ENCODE peak calls at places on chromosomes 13 and 19, in six cellular contexts. One of them, this sample, is unnamed.

GRCh38 chr13:113647351-113648217 is 10.4 kb downstream of the ATP4B start:
- DNase-seq in cardiac muscle cell: no peak
- DNase-seq in astrocyte of the spinal cord: peak; percentile 24
- DNase-seq in testis: peak; percentile 94
- DNase-seq in OCI-LY7: no peak
- DNase-seq in neural crest cell: no peak
- DNase-seq in this sample: peak; percentile 30

GRCh38 chr13:26895081-26895807 is 134.7 kb upstream of the GPR12 start:
- DNase-seq in cardiac muscle cell: no peak
- DNase-seq in astrocyte of the spinal cord: no peak
- DNase-seq in testis: no peak
- DNase-seq in OCI-LY7: no peak
- DNase-seq in neural crest cell: no peak
- DNase-seq in this sample: no peak

GRCh38 chr19:23946569-23946968 is 31.9 kb downstream of the ZNF726 start:
- DNase-seq in cardiac muscle cell: no peak
- DNase-seq in astrocyte of the spinal cord: no peak
- DNase-seq in testis: no peak
- DNase-seq in OCI-LY7: no peak
- DNase-seq in neural crest cell: no peak
- DNase-seq in this sample: no peak

GRCh38 chr13:19927117-19927734 is 31.3 kb upstream of the ZMYM2 start:
- DNase-seq in cardiac muscle cell: no peak
- DNase-seq in astrocyte of the spinal cord: peak; percentile 42
- DNase-seq in testis: no peak
- DNase-seq in OCI-LY7: peak; percentile 57
- DNase-seq in neural crest cell: no peak
- DNase-seq in this sample: peak; percentile 1

GRCh38 chr13:70203661-70204229 is 95.5 kb upstream of the KLHL1 start:
- DNase-seq in cardiac muscle cell: no peak
- DNase-seq in astrocyte of the spinal cord: peak; percentile 3
- DNase-seq in testis: no peak
- DNase-seq in OCI-LY7: peak; percentile 59
- DNase-seq in neural crest cell: no peak
- DNase-seq in this sample: no peak

GRCh38 chr19:46616631-46617322 is 8.1 kb downstream of the PTGIR start:
- DNase-seq in cardiac muscle cell: peak; percentile 81
- DNase-seq in astrocyte of the spinal cord: peak; percentile 58
- DNase-seq in testis: peak; percentile 51
- DNase-seq in OCI-LY7: peak; percentile 65
- DNase-seq in neural crest cell: peak; percentile 45
- DNase-seq in this sample: peak; percentile 60

GRCh38 chr19:1000095-1000494 is at the start of gene GRIN3B:
- DNase-seq in cardiac muscle cell: peak; percentile 85
- DNase-seq in astrocyte of the spinal cord: peak; percentile 35
- DNase-seq in testis: peak; percentile 67
- DNase-seq in OCI-LY7: peak; percentile 57
- DNase-seq in neural crest cell: peak; percentile 54
- DNase-seq in this sample: peak; percentile 28

GRCh38 chr13:98142427-98143156 is at the start of gene FARP1:
- DNase-seq in cardiac muscle cell: peak; percentile 91
- DNase-seq in astrocyte of the spinal cord: peak; percentile 66
- DNase-seq in testis: peak; percentile 76
- DNase-seq in OCI-LY7: no peak
- DNase-seq in neural crest cell: peak; percentile 66
- DNase-seq in this sample: peak; percentile 41

GRCh38 chr19:8821748-8822241 is 10.3 kb downstream of the ZNF558 start:
- DNase-seq in cardiac muscle cell: no peak
- DNase-seq in astrocyte of the spinal cord: no peak
- DNase-seq in testis: no peak
- DNase-seq in OCI-LY7: no peak
- DNase-seq in neural crest cell: no peak
- DNase-seq in this sample: no peak

GRCh38 chr13:99354371-99354951 is 47.3 kb upstream of the GPR183 start:
- DNase-seq in cardiac muscle cell: no peak
- DNase-seq in astrocyte of the spinal cord: no peak
- DNase-seq in testis: no peak
- DNase-seq in OCI-LY7: no peak
- DNase-seq in neural crest cell: no peak
- DNase-seq in this sample: peak; percentile 28

GRCh38 chr13:52665325-52665724 is 12.7 kb downstream of the SUGT1 start:
- DNase-seq in cardiac muscle cell: peak; percentile 9
- DNase-seq in astrocyte of the spinal cord: peak; percentile 28
- DNase-seq in testis: no peak
- DNase-seq in OCI-LY7: peak; percentile 20
- DNase-seq in neural crest cell: no peak
- DNase-seq in this sample: peak; percentile 10
- TF ChIP-seq CTCF in cardiac muscle cell: peak; percentile 53
- TF ChIP-seq CTCF in astrocyte of the spinal cord: peak; percentile 46
- TF ChIP-seq CTCF in testis: peak; percentile 40
- TF ChIP-seq CTCF in OCI-LY7: peak; percentile 80
- TF ChIP-seq CTCF in neural crest cell: peak; percentile 68
- TF ChIP-seq CTCF in this sample: peak; percentile 73

DNA sequence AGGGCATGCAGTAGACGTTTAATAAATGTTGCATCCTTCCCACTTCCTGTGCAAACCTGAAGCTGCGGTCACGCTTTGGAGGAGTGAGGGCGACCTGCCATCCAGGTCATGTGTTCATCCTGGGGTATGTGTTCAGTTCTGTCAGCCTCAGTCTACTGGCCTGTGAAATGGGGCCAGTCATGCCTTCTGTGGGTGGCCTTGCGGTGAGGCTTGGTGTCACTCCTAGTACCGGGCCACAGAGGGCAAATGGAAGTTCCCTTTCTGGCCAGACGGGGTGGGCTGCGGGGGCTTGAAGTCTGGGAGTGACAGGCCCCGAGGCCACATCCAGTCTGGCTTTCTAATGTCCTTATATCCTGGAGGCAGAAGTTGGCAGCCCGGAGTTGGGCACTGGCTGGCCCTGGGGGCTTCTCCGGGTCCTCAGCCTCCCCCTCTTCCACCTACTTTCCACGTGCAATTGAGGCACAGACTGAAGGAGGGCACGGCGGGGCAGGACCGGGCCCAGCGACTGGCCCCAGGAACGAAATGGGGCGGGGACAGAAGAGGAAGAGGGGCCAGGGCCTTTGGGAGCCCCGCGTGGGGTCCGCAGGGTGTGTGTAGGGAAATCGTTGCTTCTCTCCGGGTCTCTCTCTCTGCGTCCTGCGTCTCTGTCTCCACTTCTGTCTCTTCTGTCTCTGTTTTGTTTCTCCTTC is 11.1 kb downstream of the PDE4A start:
- DNase-seq in cardiac muscle cell: no peak
- DNase-seq in astrocyte of the spinal cord: no peak
- DNase-seq in testis: no peak
- DNase-seq in OCI-LY7: no peak
- DNase-seq in neural crest cell: no peak
- DNase-seq in this sample: no peak
- TF ChIP-seq CTCF in cardiac muscle cell: no peak
- TF ChIP-seq CTCF in astrocyte of the spinal cord: no peak
- TF ChIP-seq CTCF in testis: no peak
- TF ChIP-seq CTCF in OCI-LY7: no peak
- TF ChIP-seq CTCF in neural crest cell: no peak
- TF ChIP-seq CTCF in this sample: peak; percentile 21

DNA sequence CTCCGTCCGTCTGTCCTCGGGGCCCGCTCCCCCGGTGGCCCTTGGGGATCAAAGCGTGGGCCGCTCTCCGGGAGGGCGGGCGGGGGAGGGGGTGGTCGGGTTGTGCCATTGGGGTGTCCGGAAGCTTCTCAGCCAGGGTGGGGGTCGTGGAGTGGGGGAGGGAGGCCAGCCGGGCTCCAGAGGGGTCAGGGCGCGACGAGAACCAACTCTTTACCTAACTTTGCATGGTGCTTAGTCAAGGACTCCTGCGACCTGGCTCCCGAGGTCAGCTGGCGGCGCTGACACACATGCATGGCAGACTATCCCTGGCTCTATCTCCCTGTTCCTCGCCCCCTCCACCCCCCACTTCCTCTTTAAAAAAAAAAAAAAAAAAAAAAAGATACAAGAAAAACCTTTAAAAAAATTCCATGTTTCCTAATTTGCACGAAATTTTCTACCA is 15.5 kb downstream of the SMIM24 start:
- DNase-seq in cardiac muscle cell: peak; percentile 28
- DNase-seq in astrocyte of the spinal cord: no peak
- DNase-seq in testis: no peak
- DNase-seq in OCI-LY7: no peak
- DNase-seq in neural crest cell: no peak
- DNase-seq in this sample: no peak
- TF ChIP-seq CTCF in cardiac muscle cell: no peak
- TF ChIP-seq CTCF in astrocyte of the spinal cord: no peak
- TF ChIP-seq CTCF in testis: no peak
- TF ChIP-seq CTCF in OCI-LY7: no peak
- TF ChIP-seq CTCF in neural crest cell: no peak
- TF ChIP-seq CTCF in this sample: no peak

GRCh38 chr19:37905936-37906867 is at the start of gene WDR87:
- DNase-seq in cardiac muscle cell: no peak
- DNase-seq in astrocyte of the spinal cord: peak; percentile 21
- DNase-seq in testis: no peak
- DNase-seq in OCI-LY7: peak; percentile 84
- DNase-seq in neural crest cell: peak; percentile 79
- DNase-seq in this sample: peak; percentile 12

GRCh38 chr19:37899453-37899852 is 6.9 kb downstream of the WDR87 start:
- DNase-seq in cardiac muscle cell: no peak
- DNase-seq in astrocyte of the spinal cord: no peak
- DNase-seq in testis: no peak
- DNase-seq in OCI-LY7: no peak
- DNase-seq in neural crest cell: no peak
- DNase-seq in this sample: no peak

GRCh38 chr19:37906868-37907734 is at the start of gene SIPA1L3:
- DNase-seq in cardiac muscle cell: peak; percentile 99
- DNase-seq in astrocyte of the spinal cord: peak; percentile 98
- DNase-seq in testis: peak; percentile 97
- DNase-seq in OCI-LY7: peak; percentile 98
- DNase-seq in neural crest cell: peak; percentile 93
- DNase-seq in this sample: peak; percentile 95

GRCh38 chr19:37903096-37903495 is 3.3 kb downstream of the WDR87 start:
- DNase-seq in cardiac muscle cell: peak; percentile 58
- DNase-seq in astrocyte of the spinal cord: no peak
- DNase-seq in testis: no peak
- DNase-seq in OCI-LY7: no peak
- DNase-seq in neural crest cell: no peak
- DNase-seq in this sample: no peak

GRCh38 chr19:37902668-37903067 is 3.7 kb downstream of the WDR87 start:
- DNase-seq in cardiac muscle cell: peak; percentile 95
- DNase-seq in astrocyte of the spinal cord: peak; percentile 76
- DNase-seq in testis: peak; percentile 91
- DNase-seq in OCI-LY7: peak; percentile 91
- DNase-seq in neural crest cell: peak; percentile 90
- DNase-seq in this sample: peak; percentile 44
- TF ChIP-seq CTCF in cardiac muscle cell: peak; percentile 80
- TF ChIP-seq CTCF in astrocyte of the spinal cord: peak; percentile 79
- TF ChIP-seq CTCF in testis: peak; percentile 77
- TF ChIP-seq CTCF in OCI-LY7: peak; percentile 95
- TF ChIP-seq CTCF in neural crest cell: peak; percentile 94
- TF ChIP-seq CTCF in this sample: peak; percentile 97

DNA sequence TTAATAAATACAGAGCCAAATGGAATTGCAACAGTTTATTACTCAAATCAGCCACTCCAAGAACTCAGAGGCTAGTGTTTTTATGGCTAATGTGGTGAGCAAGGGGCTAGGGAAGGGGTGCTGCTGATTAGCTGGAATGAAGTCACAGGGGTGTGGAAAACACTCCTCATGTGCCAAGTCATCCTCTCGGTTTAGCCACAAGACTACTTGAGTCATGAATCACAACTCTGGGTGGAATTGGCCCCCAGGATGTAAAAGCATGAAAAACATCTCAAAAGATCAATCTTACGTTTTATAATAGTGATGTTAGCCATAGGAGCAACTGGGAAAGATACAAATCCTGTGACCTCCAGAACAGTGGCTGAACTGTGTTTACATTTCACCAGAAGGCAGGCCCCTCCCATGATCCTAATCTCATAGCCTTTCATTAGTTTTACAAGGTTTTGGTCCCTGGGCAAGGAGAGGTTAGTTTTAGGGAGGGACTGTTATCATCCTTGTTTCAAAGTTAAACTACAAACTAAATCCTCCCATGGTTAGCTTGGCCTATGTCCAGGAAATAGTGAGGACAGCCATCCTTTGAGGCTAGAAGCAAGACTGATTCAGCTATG is 2020.1 kb upstream of the PCDH20 start:
- DNase-seq in cardiac muscle cell: no peak
- DNase-seq in astrocyte of the spinal cord: peak; percentile 99
- DNase-seq in testis: peak; percentile 40
- DNase-seq in OCI-LY7: no peak
- DNase-seq in neural crest cell: no peak
- DNase-seq in this sample: peak; percentile 83
- TF ChIP-seq CTCF in cardiac muscle cell: no peak
- TF ChIP-seq CTCF in astrocyte of the spinal cord: no peak
- TF ChIP-seq CTCF in testis: no peak
- TF ChIP-seq CTCF in OCI-LY7: no peak
- TF ChIP-seq CTCF in neural crest cell: no peak
- TF ChIP-seq CTCF in this sample: no peak

DNA sequence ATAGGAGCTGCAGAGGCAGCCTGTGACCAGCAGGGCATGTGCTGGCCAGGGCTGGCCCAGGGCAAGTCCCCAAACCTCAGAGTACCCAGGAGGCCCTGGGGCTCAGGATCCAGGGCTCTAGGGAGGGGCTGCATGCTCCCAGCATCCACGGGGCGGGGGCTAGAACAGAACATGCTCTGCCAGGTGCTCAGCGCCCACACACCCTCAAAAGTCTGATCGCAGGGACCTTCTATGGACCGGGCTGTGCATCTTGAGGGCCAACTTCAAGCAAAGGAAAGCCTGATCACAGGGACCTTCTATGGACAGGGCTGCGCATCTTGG is 33.5 kb downstream of the ELL start:
- DNase-seq in cardiac muscle cell: no peak
- DNase-seq in astrocyte of the spinal cord: no peak
- DNase-seq in testis: no peak
- DNase-seq in OCI-LY7: no peak
- DNase-seq in neural crest cell: no peak
- DNase-seq in this sample: no peak
- TF ChIP-seq CTCF in cardiac muscle cell: peak; percentile 25
- TF ChIP-seq CTCF in astrocyte of the spinal cord: peak; percentile 39
- TF ChIP-seq CTCF in testis: peak; percentile 19
- TF ChIP-seq CTCF in OCI-LY7: no peak
- TF ChIP-seq CTCF in neural crest cell: no peak
- TF ChIP-seq CTCF in this sample: peak; percentile 61

GRCh38 chr13:110683203-110683883 is 22.6 kb downstream of the CARS2 start:
- DNase-seq in cardiac muscle cell: peak; percentile 6
- DNase-seq in astrocyte of the spinal cord: peak; percentile 28
- DNase-seq in testis: peak; percentile 38
- DNase-seq in OCI-LY7: no peak
- DNase-seq in neural crest cell: no peak
- DNase-seq in this sample: peak; percentile 23
- TF ChIP-seq CTCF in cardiac muscle cell: peak; percentile 37
- TF ChIP-seq CTCF in astrocyte of the spinal cord: peak; percentile 69
- TF ChIP-seq CTCF in testis: no peak
- TF ChIP-seq CTCF in OCI-LY7: peak; percentile 65
- TF ChIP-seq CTCF in neural crest cell: peak; percentile 40
- TF ChIP-seq CTCF in this sample: peak; percentile 79

GRCh38 chr13:93922063-93922462 is 557.4 kb downstream of the DCT start:
- DNase-seq in cardiac muscle cell: no peak
- DNase-seq in astrocyte of the spinal cord: no peak
- DNase-seq in testis: no peak
- DNase-seq in OCI-LY7: no peak
- DNase-seq in neural crest cell: no peak
- DNase-seq in this sample: no peak
- TF ChIP-seq CTCF in cardiac muscle cell: no peak
- TF ChIP-seq CTCF in astrocyte of the spinal cord: no peak
- TF ChIP-seq CTCF in testis: no peak
- TF ChIP-seq CTCF in OCI-LY7: no peak
- TF ChIP-seq CTCF in neural crest cell: no peak
- TF ChIP-seq CTCF in this sample: peak; percentile 18

This sample was measured in HFFc6.